ENCODE peak calls at places on chromosomes 3 and 15, in four cellular contexts. W is GM12891; U is stimulated activated CD8-positive, alpha-beta memory T cell treated with anti-CD3 and anti-CD28 coated beads, Interleukin-4, amount 100 ng/mL, for 4 hours; X is IMR-90. P is an unnamed sample.

GRCh38 chr3:187382609-187383151 is 14.5 kb downstream of the RTP4 start:
- DNase-seq in W (no peak), X (peak), U (no peak), P (no peak)

GRCh38 chr3:189839576-189839975 is 208.4 kb downstream of the TP63 start:
- DNase-seq in W (no peak), U (no peak), X (peak), P (peak)

GRCh38 chr15:84604804-84605203 is 4.0 kb downstream of the ZSCAN2 start:
- DNase-seq in U (no peak), X (peak), W (no peak), P (no peak)

GRCh38 chr3:193780810-193781472 is 187.9 kb downstream of the OPA1 start:
- DNase-seq in U (no peak), X (peak), W (peak), P (peak)

GRCh38 chr3:39028466-39028865 is 23.3 kb downstream of the SCN11A start:
- DNase-seq in U (no peak), X (no peak), W (no peak), P (no peak)

GRCh38 chr3:69541823-69542264 is 156.0 kb upstream of the FRMD4B start:
- DNase-seq in W (no peak), X (no peak), U (no peak), P (no peak)

GRCh38 chr3:38032328-38032865 is 3.0 kb upstream of the PLCD1 start:
- DNase-seq in W (no peak), U (no peak), X (no peak), P (no peak)

GRCh38 chr3:134367869-134368750 is 6.1 kb downstream of the AMOTL2 start:
- DNase-seq in U (no peak), W (no peak), X (no peak), P (peak)

GRCh38 chr15:39177561-39177960 is 403.3 kb upstream of the THBS1 start:
- DNase-seq in U (no peak), X (no peak), W (no peak), P (no peak)

GRCh38 chr15:72785452-72786243 is 2.1 kb upstream of the ADPGK start:
- DNase-seq in W (no peak), U (no peak), X (peak), P (no peak)

GRCh38 chr15:56286213-56286612 is 42.5 kb upstream of the RFX7 start:
- DNase-seq in U (no peak), W (no peak), X (no peak), P (no peak)

GRCh38 chr15:58513008-58513407 is 81.2 kb downstream of the LIPC start:
- DNase-seq in U (no peak), W (no peak), X (no peak), P (no peak)

GRCh38 chr3:183161552-183162345 is 785 bp downstream of the LAMP3 start:
- DNase-seq in X (no peak), W (peak), U (no peak), P (no peak)

GRCh38 chr3:155449613-155450267 is 156.3 kb upstream of the STRIT1 start:
- DNase-seq in X (no peak), U (no peak), W (no peak), P (no peak)

GRCh38 chr15:63389902-63390301 is 8.3 kb upstream of the CA12 start:
- DNase-seq in X (no peak), U (no peak), W (no peak), P (no peak)

GRCh38 chr15:31486506-31486905 is 159.9 kb downstream of the KLF13 start:
- DNase-seq in X (no peak), W (no peak), U (no peak), P (no peak)

GRCh38 chr3:62559831-62560445 is 186.6 kb upstream of the FEZF2 start:
- DNase-seq in X (peak), W (peak), U (no peak), P (peak)

P was measured in EL.